ENCODE peak calls at places on chromosome 17, in nine cellular contexts. G, X, O, Q, M, N, H, L and A are unnamed samples. For H3K36me3, the result is how much of the 10 kb centered on the place peaks cover.

GRCh38 chr17:46971647-46972300 is 7.3 kb downstream of the RPRML start:
- DNase-seq in G (no peak), X (no peak), O (no peak), Q (no peak), M (no peak), N (no peak), H (no peak), L (no peak), A (no peak)

GRCh38 chr17:49480833-49481615 is 14.1 kb upstream of the NGFR start:
- DNase-seq in G (no peak), X (no peak), O (no peak), Q (no peak), M (no peak), N (no peak), H (no peak), L (peak), A (no peak)

GRCh38 chr17:82217530-82218204 is 5.0 kb upstream of the CCDC57 start:
- DNase-seq in G (peak), X (peak), O (peak), Q (no peak), M (peak), N (no peak), H (peak), L (no peak), A (no peak)

GRCh38 chr17:71142333-71142732 is 973.0 kb downstream of the KCNJ2 start:
- DNase-seq in G (no peak), X (no peak), O (no peak), Q (no peak), M (no peak), N (no peak), H (no peak), L (no peak), A (no peak)

GRCh38 chr17:44749076-44750020 is 9.4 kb upstream of the ADAM11 start:
- DNase-seq in G (no peak), X (no peak), O (no peak), Q (no peak), M (no peak), N (no peak), H (no peak), L (no peak), A (no peak)

GRCh38 chr17:58083491-58084316 is 485 bp downstream of the DYNLL2 start:
- DNase-seq in G (peak), X (peak), O (peak), Q (peak), M (peak), N (peak), H (peak), L (peak), A (peak)

GRCh38 chr17:2075336-2076056 is 20.6 kb downstream of the HIC1 start:
- DNase-seq in G (peak), X (no peak), O (no peak), Q (no peak), M (no peak), N (no peak), H (no peak), L (no peak), A (no peak)

GRCh38 chr17:47803201-47803600 is 18.4 kb downstream of the OSBPL7 start:
- DNase-seq in G (no peak), X (no peak), O (no peak), Q (no peak), M (no peak), N (no peak), H (no peak), L (no peak), A (no peak)

GRCh38 chr17:77444653-77445029 is 303.9 kb downstream of the SEC14L1 start:
- DNase-seq in G (peak), X (no peak), O (no peak), Q (no peak), M (peak), N (no peak), H (no peak), L (peak), A (no peak)

GRCh38 chr17:14086189-14086588 is 16.9 kb downstream of the COX10 start:
- DNase-seq in G (no peak), X (no peak), O (no peak), Q (no peak), M (no peak), N (no peak), H (no peak), L (no peak), A (no peak)

GRCh38 chr17:45018514-45019176 is 32.8 kb downstream of the DCAKD start:
- DNase-seq in G (peak), X (no peak), O (no peak), Q (no peak), M (peak), N (no peak), H (no peak), L (no peak), A (peak)

DNA sequence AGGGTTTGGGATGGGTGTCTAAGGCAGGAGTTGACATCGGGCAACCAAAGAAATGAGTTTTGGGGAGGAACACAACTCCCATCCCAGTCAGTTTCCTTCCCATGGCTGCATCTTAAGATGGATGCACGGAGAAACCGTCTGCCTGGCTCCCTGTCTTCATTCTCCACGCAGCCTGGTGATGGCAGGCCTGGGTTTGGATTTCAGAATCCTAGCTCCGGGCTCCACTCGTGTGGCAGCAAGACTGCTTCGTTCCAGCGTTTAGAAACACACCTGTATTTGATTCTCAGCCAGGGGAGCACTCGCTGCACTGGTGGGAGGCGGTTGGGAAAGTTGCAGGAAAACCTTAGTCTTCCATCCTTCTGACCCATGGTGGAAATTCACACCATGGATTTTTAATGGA is 141.1 kb downstream of the RAB11FIP4 start:
- DNase-seq in G (no peak), X (no peak), O (no peak), Q (no peak), M (no peak), N (no peak), H (no peak), L (no peak), A (no peak)
- H3K36me3 ChIP-seq in G (under half), X (under half), O (under half), Q (under half), M (under half), N (under half), H (under half), L (under half), A (half or more)

GRCh38 chr17:75778861-75779249 is 5.8 kb upstream of the UNK start:
- DNase-seq in G (no peak), X (no peak), O (no peak), Q (no peak), M (no peak), N (no peak), H (peak), L (peak), A (peak)

GRCh38 chr17:75777243-75777922 is 7.2 kb upstream of the UNK start:
- DNase-seq in G (no peak), X (no peak), O (no peak), Q (no peak), M (no peak), N (peak), H (no peak), L (no peak), A (no peak)

GRCh38 chr17:75774471-75774987 is 9.5 kb upstream of the GALK1 start:
- DNase-seq in G (peak), X (no peak), O (no peak), Q (no peak), M (no peak), N (no peak), H (no peak), L (no peak), A (peak)

GRCh38 chr17:75774988-75775668 is 9.5 kb upstream of the UNK start:
- DNase-seq in G (peak), X (no peak), O (no peak), Q (no peak), M (no peak), N (no peak), H (no peak), L (no peak), A (peak)

DNA sequence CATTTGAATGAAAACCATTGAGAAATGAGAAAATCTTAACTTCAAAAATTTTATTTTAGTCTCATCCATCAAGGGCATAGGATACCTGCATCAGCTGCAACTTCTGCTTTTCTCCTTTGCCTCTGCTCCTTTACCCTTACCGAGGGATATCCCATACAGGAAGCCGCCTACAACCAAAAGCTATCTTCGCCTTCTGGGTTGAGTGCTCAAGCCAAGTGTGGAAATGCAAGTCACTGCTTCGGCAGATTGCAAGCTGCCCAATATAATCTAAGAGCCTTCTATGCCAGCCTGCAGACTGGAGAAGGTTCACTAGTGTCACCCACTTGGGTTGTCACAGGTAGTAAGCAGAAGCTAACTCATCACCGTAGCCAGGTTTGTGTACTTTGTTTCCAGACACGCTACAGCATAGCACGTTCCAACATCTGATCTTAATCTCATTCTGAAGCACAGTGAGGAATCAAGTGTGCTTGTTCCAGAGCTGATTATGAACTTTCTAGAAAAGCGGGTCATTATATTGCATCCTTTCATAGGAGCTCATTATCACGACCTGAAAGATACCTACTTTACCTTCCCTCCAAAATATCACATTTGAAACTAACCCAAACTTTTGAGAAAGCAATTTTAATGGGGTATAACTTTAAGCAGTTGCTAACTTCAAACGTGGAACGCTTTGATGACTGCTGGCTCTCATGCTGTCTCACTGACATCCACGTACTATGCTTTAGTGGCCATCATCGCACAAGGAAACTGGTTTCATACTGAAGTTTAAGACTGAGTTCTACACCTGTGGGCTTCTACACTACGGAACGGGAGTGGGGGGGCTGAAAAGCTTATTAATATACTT is 8.0 kb upstream of the UNK start:
- DNase-seq in G (peak), X (no peak), O (no peak), Q (no peak), M (no peak), N (no peak), H (no peak), L (peak), A (peak)
- H3K27ac ChIP-seq in G (peak), X (peak), O (no peak), Q (no peak), M (peak), N (peak), H (peak), L (no peak), A (peak)

DNA sequence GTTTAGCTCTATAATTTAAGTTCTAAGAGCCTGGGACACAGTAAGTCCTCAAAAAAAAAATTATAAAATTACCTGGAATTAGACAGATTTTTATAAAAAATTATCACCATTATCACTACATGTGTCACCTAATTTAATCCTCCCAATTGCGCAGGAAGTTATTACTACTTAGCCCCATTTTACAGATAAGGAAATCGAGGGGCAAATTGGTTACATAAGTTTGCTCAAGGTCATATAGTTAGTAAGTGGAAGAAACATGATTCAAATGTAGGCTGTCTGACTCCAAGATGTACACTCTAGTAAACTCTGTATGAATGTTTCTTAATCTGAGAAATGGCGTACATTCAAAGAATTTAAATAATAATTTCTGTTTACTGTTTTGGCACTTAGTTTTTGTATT is 2.6 kb downstream of the AATF start:
- DNase-seq in G (no peak), X (no peak), O (no peak), Q (no peak), M (no peak), N (no peak), H (no peak), L (no peak), A (no peak)
- H3K36me3 ChIP-seq in G (under half), X (half or more), O (under half), Q (under half), M (under half), N (under half), H (half or more), L (under half), A (under half)

DNA sequence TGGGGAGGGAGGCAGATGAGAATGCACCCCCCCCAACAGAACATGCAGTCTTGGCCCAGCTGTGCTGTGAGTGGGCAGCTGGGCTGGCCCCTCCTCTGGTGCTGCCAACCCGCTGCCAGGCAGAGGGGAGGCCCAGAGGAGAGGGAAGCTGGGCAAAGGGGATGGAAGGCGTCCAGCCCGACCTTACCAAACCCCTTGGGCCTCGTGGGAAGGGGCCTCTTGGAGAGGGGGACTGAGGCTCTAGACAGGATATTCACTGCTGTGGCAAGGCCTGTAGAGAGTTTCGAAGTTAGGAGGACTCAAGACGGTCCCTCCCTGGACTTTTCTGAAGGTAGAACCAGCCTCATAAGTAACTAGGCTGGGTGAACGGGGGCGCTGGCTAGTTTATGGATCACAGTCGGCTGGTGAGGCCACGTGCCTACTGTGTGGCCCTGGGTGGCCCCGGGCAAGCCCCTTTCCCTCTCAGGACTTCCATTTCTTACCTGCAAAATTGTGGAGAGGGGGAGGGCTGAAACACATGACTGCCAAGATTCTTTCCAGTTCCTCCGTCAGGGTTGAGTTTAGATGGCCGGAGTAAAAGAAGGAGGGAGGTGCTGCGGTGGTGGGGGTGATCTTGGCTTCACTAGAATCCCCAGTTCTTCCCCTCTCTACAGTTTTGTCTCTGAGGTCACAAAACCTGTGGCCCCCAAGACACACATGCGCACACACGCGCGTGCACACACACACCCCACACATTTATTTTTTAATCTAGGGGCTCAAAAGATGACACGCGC is 807 bp upstream of the STAT5A start:
- DNase-seq in G (peak), X (no peak), O (peak), Q (peak), M (peak), N (peak), H (peak), L (peak), A (peak)
- H3K27ac ChIP-seq in G (peak), X (peak), O (peak), Q (peak), M (no peak), N (peak), H (peak), L (peak), A (peak)

GRCh38 chr17:40906613-40907012 is 21.6 kb upstream of the KRT20 start:
- DNase-seq in G (no peak), X (no peak), O (no peak), Q (no peak), M (no peak), N (no peak), H (no peak), L (no peak), A (no peak)

GRCh38 chr17:40912506-40913220 is 24.8 kb downstream of the KRT23 start:
- DNase-seq in G (no peak), X (no peak), O (peak), Q (no peak), M (no peak), N (no peak), H (no peak), L (no peak), A (no peak)

GRCh38 chr17:40910441-40910841 is 25.4 kb upstream of the KRT20 start:
- DNase-seq in G (peak), X (no peak), O (no peak), Q (no peak), M (no peak), N (no peak), H (no peak), L (no peak), A (no peak)

GRCh38 chr17:40909351-40909750 is 24.3 kb upstream of the KRT20 start:
- DNase-seq in G (peak), X (peak), O (peak), Q (peak), M (peak), N (peak), H (peak), L (peak), A (peak)

GRCh38 chr17:40909755-40910154 is 24.7 kb upstream of the KRT20 start:
- DNase-seq in G (peak), X (no peak), O (no peak), Q (no peak), M (no peak), N (no peak), H (no peak), L (no peak), A (no peak)
- H3K36me3 ChIP-seq in G (under half), X (under half), O (under half), Q (under half), M (under half), N (under half), H (under half), L (under half), A (under half)

GRCh38 chr17:39618252-39618913 is 8.4 kb upstream of the PPP1R1B start:
- DNase-seq in G (peak), X (no peak), O (peak), Q (no peak), M (no peak), N (no peak), H (no peak), L (peak), A (no peak)
- H3K27ac ChIP-seq in G (no peak), X (peak), O (no peak), Q (peak), M (no peak), N (no peak), H (peak), L (no peak), A (peak)

GRCh38 chr17:76366247-76366646 is 12.5 kb upstream of the PRPSAP1 start:
- DNase-seq in G (no peak), X (peak), O (no peak), Q (no peak), M (no peak), N (no peak), H (no peak), L (no peak), A (no peak)
- H3K36me3 ChIP-seq in G (under half), X (under half), O (under half), Q (under half), M (under half), N (under half), H (under half), L (under half), A (under half)